ENCODE peak calls at places on chromosomes 13 and 19, in seven cellular contexts. Y is CD4-positive, alpha-beta T cell; D is keratinocyte; L is lower lobe of right lung; C is RWPE2; J is H9; W is stomach. U is an unnamed sample.
A peak's percentile ranks its signal among the peaks of the same experiment; 100 is the strongest.

GRCh38 chr13:40352385-40352778 is 314.1 kb downstream of the FOXO1 start:
- DNase-seq in Y (no peak), D (no peak), L (no peak), C (no peak), J (no peak), W (no peak), U (no peak)

GRCh38 chr13:50126378-50127016 is 111.3 kb downstream of the KCNRG start:
- DNase-seq in Y (no peak), D (no peak), L (no peak), C (no peak), J (peak; percentile 39), W (no peak), U (no peak)

GRCh38 chr13:49444517-49445395 is 682 bp downstream of the SETDB2 start:
- DNase-seq in Y (peak; percentile 10), D (peak; percentile 59), L (no peak), C (no peak), J (no peak), W (no peak), U (peak; percentile 35)

GRCh38 chr19:2532252-2533071 is 56.5 kb downstream of the GADD45B start:
- DNase-seq in Y (no peak), D (peak; percentile 80), L (no peak), C (no peak), J (no peak), W (no peak), U (no peak)

GRCh38 chr13:22135446-22135845 is 464.6 kb downstream of the FGF9 start:
- DNase-seq in Y (no peak), D (no peak), L (no peak), C (no peak), J (no peak), W (no peak), U (no peak)

GRCh38 chr19:11451942-11452813 is 16.7 kb downstream of the PRKCSH start:
- DNase-seq in Y (no peak), D (no peak), L (no peak), C (no peak), J (peak; percentile 30), W (no peak), U (no peak)

GRCh38 chr19:5870986-5871394 is 650 bp upstream of the FUT5 start:
- DNase-seq in Y (no peak), D (no peak), L (no peak), C (no peak), J (no peak), W (no peak), U (no peak)

GRCh38 chr13:45133396-45134118 is 13.2 kb downstream of the GTF2F2 start:
- DNase-seq in Y (no peak), D (no peak), L (no peak), C (no peak), J (no peak), W (no peak), U (no peak)

GRCh38 chr19:1238373-1239303 is 833 bp upstream of the CBARP start:
- DNase-seq in Y (no peak), D (no peak), L (no peak), C (no peak), J (no peak), W (no peak), U (no peak)

GRCh38 chr19:4851551-4852290 is 15.7 kb downstream of the PLIN3 start:
- DNase-seq in Y (peak; percentile 70), D (no peak), L (peak; percentile 74), C (peak; percentile 59), J (peak; percentile 89), W (peak; percentile 72), U (peak; percentile 66)

GRCh38 chr19:52190679-52191293 is 934 bp downstream of the PPP2R1A start:
- DNase-seq in Y (peak; percentile 8), D (no peak), L (peak; percentile 55), C (no peak), J (no peak), W (peak; percentile 29), U (no peak)

GRCh38 chr13:114112231-114112825 is 20.1 kb downstream of the RASA3 start:
- DNase-seq in Y (no peak), D (no peak), L (no peak), C (peak; percentile 35), J (no peak), W (no peak), U (no peak)

DNA sequence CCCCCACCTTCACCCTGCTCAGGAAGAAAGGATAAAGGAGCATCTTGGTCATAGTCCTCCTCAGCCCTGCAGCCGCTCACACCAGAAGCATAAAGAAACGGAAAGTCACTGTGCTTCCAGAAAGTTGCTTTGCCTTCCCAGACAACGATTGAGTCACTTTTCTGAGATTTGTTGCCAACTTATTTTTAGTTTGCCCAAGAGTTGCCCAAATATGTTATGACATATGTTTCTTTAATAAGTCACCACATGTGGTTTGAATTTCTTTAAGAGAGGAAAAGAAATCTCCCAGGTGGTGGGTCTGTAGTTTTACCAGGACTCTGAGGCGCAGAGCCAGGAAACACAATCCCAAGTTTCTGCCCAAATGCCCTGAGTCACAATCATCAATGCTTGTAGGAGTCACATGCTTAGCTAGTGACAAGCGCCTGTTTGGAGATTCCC is 63.4 kb upstream of the LRCH1 start:
- DNase-seq in Y (no peak), D (no peak), L (no peak), C (no peak), J (no peak), W (no peak), U (no peak)
- H3K27ac ChIP-seq in Y (no peak overlapping the region), D (no peak overlapping the region), L (no peak overlapping the region), C (no peak overlapping the region), J (no peak overlapping the region), W (peak overlapping the region; percentile 44), U (no peak overlapping the region)

DNA sequence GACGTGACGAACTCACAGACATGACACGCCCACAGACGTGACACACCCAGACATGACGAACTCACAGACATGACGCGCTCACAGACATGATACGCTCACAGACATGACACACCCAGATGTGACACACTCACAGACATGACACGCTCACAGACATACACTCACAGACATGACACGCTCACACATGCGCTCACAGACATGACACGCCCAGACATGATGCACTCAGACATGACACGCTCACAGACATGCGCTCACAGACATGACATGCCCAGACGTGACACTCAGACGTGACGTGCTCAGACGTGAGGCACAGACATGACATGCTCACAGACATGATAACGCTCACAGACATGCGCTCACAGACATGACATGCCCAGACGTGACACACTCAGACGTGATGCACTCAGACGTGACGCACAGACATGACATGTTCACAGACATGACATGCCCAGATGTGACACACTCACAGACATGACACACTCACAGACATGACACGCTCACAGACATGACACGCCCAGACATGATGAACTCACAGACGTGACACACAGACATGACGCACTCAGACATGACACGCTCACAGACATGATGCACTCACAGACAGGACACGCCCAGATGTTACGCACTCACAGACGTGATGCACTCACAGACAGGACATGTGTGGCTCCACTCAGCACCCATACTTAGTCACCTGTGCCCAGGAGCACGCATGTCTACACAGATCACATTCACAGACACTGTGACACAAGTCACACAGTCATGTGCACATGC is 8.1 kb downstream of the ERFL start:
- DNase-seq in Y (no peak), D (peak; percentile 99), L (no peak), C (no peak), J (no peak), W (no peak), U (no peak)
- H3K27me3 ChIP-seq in Y (peaks cover 26% of the 10 kb centered on the region), D (peaks cover 80% of the 10 kb centered on the region), L (peaks cover 76% of the 10 kb centered on the region), C (peaks cover 61% of the 10 kb centered on the region), J (peaks cover 92% of the 10 kb centered on the region), W (peaks cover 80% of the 10 kb centered on the region), U (peaks cover 12% of the 10 kb centered on the region)

GRCh38 chr19:9348671-9349070 is 14.1 kb upstream of the ZNF177 start:
- DNase-seq in Y (no peak), D (no peak), L (no peak), C (no peak), J (no peak), W (no peak), U (no peak)
- H3K9me3 ChIP-seq in Y (peaks cover 88% of the 10 kb centered on the region), D (peaks cover 5% of the 10 kb centered on the region), L (peaks cover 100% of the 10 kb centered on the region), C (peaks cover 9% of the 10 kb centered on the region), J (peaks cover 77% of the 10 kb centered on the region), W (peaks cover 36% of the 10 kb centered on the region), U (peaks cover 39% of the 10 kb centered on the region)

GRCh38 chr13:42876810-42877550 is 95.6 kb downstream of the FAM216B start:
- DNase-seq in Y (no peak), D (no peak), L (no peak), C (no peak), J (no peak), W (no peak), U (no peak)
- H3K27ac ChIP-seq in Y (no peak overlapping the region), D (no peak overlapping the region), L (no peak overlapping the region), C (no peak overlapping the region), J (peak overlapping the region; percentile 27), W (no peak overlapping the region), U (no peak overlapping the region)

U was measured in CD4-positive, alpha-beta memory T cell.